ENCODE peak calls at places on chromosome 13, in six cellular contexts. Z is GM23338, G is SK-N-SH, K is sigmoid colon, Y is brain microvascular endothelial cell, B is upper lobe of right lung. E is an unnamed sample.

GRCh38 chr13:75369986-75370385 is 112.0 kb downstream of the TBC1D4 start:
- DNase-seq in Z (no peak), B (no peak), Y (no peak), G (no peak), K (no peak), E (no peak)

GRCh38 chr13:23477096-23477495 is 43.6 kb upstream of the SACS start:
- DNase-seq in G (no peak), B (no peak), K (no peak), Z (no peak), Y (no peak), E (no peak)

GRCh38 chr13:100508391-100508790 is 80.2 kb downstream of the GGACT start:
- DNase-seq in B (no peak), Z (no peak), K (no peak), Y (no peak), G (no peak), E (no peak)

GRCh38 chr13:98997738-98998641 is 20.1 kb upstream of the DOCK9 start:
- DNase-seq in Y (no peak), B (no peak), G (no peak), Z (no peak), K (no peak), E (no peak)

GRCh38 chr13:54607421-54607820 is 1578.8 kb downstream of the OLFM4 start:
- DNase-seq in Y (no peak), G (no peak), K (no peak), B (no peak), Z (no peak), E (no peak)

GRCh38 chr13:44576396-44577235 is 486 bp upstream of the TSC22D1 start:
- DNase-seq in B (peak; percentile 72), Y (no peak), Z (no peak), G (peak; percentile 68), K (peak; percentile 66), E (no peak)

GRCh38 chr13:102402292-102402691 is 444 bp upstream of the FGF14 start:
- DNase-seq in Z (peak; percentile 91), B (no peak), G (peak; percentile 88), K (peak; percentile 66), Y (no peak), E (no peak)

GRCh38 chr13:91133941-91134772 is 213.3 kb upstream of the MIR17HG start:
- DNase-seq in Z (peak; percentile 74), G (peak; percentile 37), Y (peak; percentile 65), K (no peak), B (no peak), E (no peak)

GRCh38 chr13:33139186-33139585 is 123.0 kb downstream of the KL start:
- DNase-seq in G (no peak), Y (no peak), Z (no peak), K (peak; percentile 79), B (no peak), E (no peak)

GRCh38 chr13:107642841-107643240 is 572.5 kb downstream of the LIG4 start:
- DNase-seq in B (no peak), G (no peak), Z (no peak), K (no peak), Y (no peak), E (no peak)

GRCh38 chr13:84563611-84564010 is 681.3 kb upstream of the SLITRK1 start:
- DNase-seq in Z (no peak), G (no peak), K (no peak), Y (no peak), B (no peak), E (no peak)

GRCh38 chr13:27339299-27339698 is 68.7 kb downstream of the RASL11A start:
- DNase-seq in B (no peak), G (peak; percentile 61), Y (peak; percentile 28), Z (peak; percentile 89), K (no peak), E (no peak)

GRCh38 chr13:83827338-83827737 is 54.9 kb downstream of the SLITRK1 start:
- DNase-seq in B (no peak), G (no peak), Z (no peak), K (no peak), Y (no peak), E (no peak)

GRCh38 chr13:96984061-96984508 is 10.2 kb downstream of the OXGR1 start:
- DNase-seq in K (no peak), Z (peak; percentile 69), Y (no peak), B (peak; percentile 73), G (peak; percentile 57), E (peak; percentile 81)

GRCh38 chr13:102724923-102725322 is 30.1 kb upstream of the METTL21C start:
- DNase-seq in Y (peak; percentile 54), K (no peak), G (peak; percentile 29), Z (no peak), B (no peak), E (no peak)

GRCh38 chr13:49792550-49793324 is at the start of gene KPNA3:
- DNase-seq in K (peak; percentile 98), Z (peak; percentile 98), G (peak; percentile 97), B (peak; percentile 98), Y (peak; percentile 93), E (peak; percentile 99)

GRCh38 chr13:45349438-45349837 is 8.5 kb upstream of the TPT1 start:
- DNase-seq in G (no peak), Y (no peak), K (no peak), B (no peak), Z (no peak), E (no peak)

GRCh38 chr13:92224825-92225224 is 826.4 kb downstream of the GPC5 start:
- DNase-seq in B (no peak), Z (no peak), Y (no peak), K (no peak), G (no peak), E (no peak)

GRCh38 chr13:66139701-66140100 is 1090.4 kb downstream of the PCDH9 start:
- DNase-seq in B (no peak), Y (no peak), K (no peak), Z (no peak), G (no peak), E (no peak)

GRCh38 chr13:40604135-40604534 is 62.3 kb downstream of the FOXO1 start:
- DNase-seq in G (no peak), B (no peak), Y (no peak), Z (no peak), K (no peak), E (no peak)
- H3K27me3 ChIP-seq in G (no peaks in the 10 kb centered on the region), B (no peaks in the 10 kb centered on the region), Y (no peaks in the 10 kb centered on the region), Z (no peaks in the 10 kb centered on the region), K (no peaks in the 10 kb centered on the region), E (no peaks in the 10 kb centered on the region)

GRCh38 chr13:79155883-79156282 is 250.2 kb downstream of the RBM26 start:
- DNase-seq in Y (no peak), Z (peak; percentile 34), B (no peak), K (no peak), G (no peak), E (no peak)
- TF ChIP-seq CTCF in Y (no peak), Z (peak; percentile 52), B (no peak), K (no peak), G (no peak), E (no peak)

GRCh38 chr13:113589251-113589960 is 4.9 kb downstream of the TFDP1 start:
- DNase-seq in Y (no peak), G (no peak), Z (no peak), B (peak; percentile 37), K (no peak), E (peak; percentile 59)
- H3K36me3 ChIP-seq in Y (peaks cover 12% of the 10 kb centered on the region), G (no peaks in the 10 kb centered on the region), Z (no peaks in the 10 kb centered on the region), B (peaks cover 6% of the 10 kb centered on the region), K (peaks cover 6% of the 10 kb centered on the region), E (peaks cover 5% of the 10 kb centered on the region)

GRCh38 chr13:53513199-53513598 is 484.6 kb downstream of the OLFM4 start:
- DNase-seq in K (no peak), Y (no peak), Z (peak; percentile 6), G (no peak), B (no peak), E (no peak)

DNA sequence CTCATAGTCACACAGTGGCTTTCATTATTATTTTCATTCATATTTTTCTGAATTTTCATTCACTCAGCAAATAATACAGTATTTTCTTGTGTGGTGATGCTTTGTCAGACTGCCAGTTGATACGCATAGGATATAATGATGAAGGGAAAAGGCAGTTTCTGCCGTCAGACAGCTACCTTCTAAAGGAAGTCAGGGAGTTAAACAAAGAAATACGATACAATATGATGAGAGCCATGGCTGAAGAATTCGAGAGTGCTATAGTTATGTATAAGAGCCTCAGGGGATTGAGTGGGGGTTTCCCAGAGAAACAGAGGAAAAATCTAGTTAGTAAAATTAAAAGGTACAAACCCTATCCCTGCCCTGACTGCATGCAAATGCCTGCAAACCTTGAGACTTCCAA is 479.1 kb downstream of the OLFM4 start:
- DNase-seq in Y (no peak), G (no peak), B (no peak), K (no peak), Z (peak; percentile 39), E (no peak)
- H3K27me3 ChIP-seq in Y (no peaks in the 10 kb centered on the region), G (no peaks in the 10 kb centered on the region), B (no peaks in the 10 kb centered on the region), K (no peaks in the 10 kb centered on the region), Z (no peaks in the 10 kb centered on the region), E (no peaks in the 10 kb centered on the region)

DNA sequence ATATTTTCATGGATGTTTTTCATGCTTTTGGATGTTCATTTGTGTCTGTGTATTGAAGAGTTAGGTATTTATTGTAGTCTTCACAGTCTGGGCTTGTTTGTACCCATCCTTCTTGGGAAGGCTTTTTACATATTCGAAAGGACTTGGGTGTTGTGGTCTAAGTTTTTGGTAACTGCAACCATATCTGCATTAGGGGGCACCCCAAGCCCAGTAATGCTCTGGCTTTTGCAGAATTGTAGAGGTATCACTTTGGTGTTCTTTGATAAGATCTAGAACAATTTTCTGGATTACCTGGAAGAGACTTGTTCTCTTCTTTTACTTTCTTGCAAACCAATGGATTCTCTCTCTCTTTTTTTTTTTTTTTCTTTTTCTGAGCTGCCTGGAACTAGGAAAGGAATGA is 581.3 kb downstream of the DACH1 start:
- DNase-seq in B (no peak), G (no peak), Z (peak; percentile 6), Y (no peak), K (no peak), E (no peak)
- TF ChIP-seq CTCF in B (peak; percentile 27), G (peak; percentile 31), Z (peak; percentile 56), Y (peak; percentile 11), K (no peak), E (no peak)

GRCh38 chr13:28440774-28441532 is 54.0 kb downstream of the FLT1 start:
- DNase-seq in Y (no peak), B (no peak), K (no peak), Z (no peak), G (no peak), E (no peak)
- H3K36me3 ChIP-seq in Y (no peaks in the 10 kb centered on the region), B (no peaks in the 10 kb centered on the region), K (no peaks in the 10 kb centered on the region), Z (no peaks in the 10 kb centered on the region), G (no peaks in the 10 kb centered on the region), E (no peaks in the 10 kb centered on the region)

GRCh38 chr13:25136872-25137623 is 35.0 kb downstream of the AMER2 start:
- DNase-seq in B (no peak), G (no peak), Z (peak; percentile 73), K (no peak), Y (no peak), E (no peak)
- H3K27me3 ChIP-seq in B (peaks cover 8% of the 10 kb centered on the region), G (peaks cover 4% of the 10 kb centered on the region), Z (no peaks in the 10 kb centered on the region), K (no peaks in the 10 kb centered on the region), Y (no peaks in the 10 kb centered on the region), E (peaks cover 26% of the 10 kb centered on the region)

GRCh38 chr13:20840590-20840989 is 62.0 kb downstream of the XPO4 start:
- DNase-seq in Y (no peak), K (no peak), G (no peak), B (no peak), Z (no peak), E (no peak)
- TF ChIP-seq CTCF in Y (no peak), K (no peak), G (no peak), B (no peak), Z (no peak), E (no peak)

DNA sequence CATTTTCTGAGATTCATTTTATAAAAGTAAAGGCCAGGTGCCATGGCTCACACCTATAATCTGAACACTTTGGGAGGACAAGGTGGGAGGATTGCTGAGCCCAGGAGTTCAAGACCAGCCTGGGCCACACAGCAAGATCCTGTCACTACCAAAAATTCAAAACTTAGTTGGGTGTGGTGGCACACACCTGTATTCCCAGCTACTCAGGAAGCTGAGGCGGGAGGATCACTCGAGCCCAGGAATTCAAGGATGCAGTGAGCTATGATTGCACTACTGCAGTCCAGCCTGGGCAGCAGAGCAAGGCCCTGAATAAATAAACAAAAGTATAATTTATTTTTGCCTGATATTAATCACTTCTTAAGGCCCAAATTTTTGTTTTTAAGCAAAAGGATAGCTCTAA is 40.5 kb downstream of the DHRS12 start:
- DNase-seq in Z (no peak), G (no peak), B (no peak), K (no peak), Y (no peak), E (no peak)
- H3K36me3 ChIP-seq in Z (peaks cover 11% of the 10 kb centered on the region), G (peaks cover 29% of the 10 kb centered on the region), B (peaks cover 26% of the 10 kb centered on the region), K (no peaks in the 10 kb centered on the region), Y (peaks cover 11% of the 10 kb centered on the region), E (peaks cover 23% of the 10 kb centered on the region)